ENCODE peak calls at places on chromosomes 2 and 18, in ten cellular contexts. G is stomach, N is A549, M is lower lobe of right lung, F is psoas muscle, B is ovary, T is HCT116, A is K562, P is fibroblast of lung, U is tibial artery. H is an unnamed sample.

GRCh38 chr2:233209117-233209977 is 42.1 kb upstream of the ATG16L1 start:
- DNase-seq in T (peak; percentile 16), A (peak; percentile 20), M (no peak), P (no peak), N (peak; percentile 34), B (no peak), U (no peak), F (no peak), G (no peak), H (no peak)

GRCh38 chr18:49907346-49907929 is 94.1 kb upstream of the ACAA2 start:
- DNase-seq in U (no peak), G (no peak), P (peak; percentile 29), M (no peak), F (no peak), T (no peak), B (no peak), A (no peak), N (no peak), H (no peak)

GRCh38 chr18:60070631-60071030 is 170.8 kb downstream of the PMAIP1 start:
- DNase-seq in F (no peak), P (no peak), A (no peak), B (no peak), G (no peak), M (no peak), T (no peak), U (no peak), N (no peak), H (no peak)

GRCh38 chr2:11925295-11925694 is 178.9 kb downstream of the LPIN1 start:
- DNase-seq in A (no peak), B (no peak), P (no peak), T (no peak), M (no peak), F (no peak), U (no peak), N (no peak), G (no peak), H (no peak)

GRCh38 chr2:46179037-46179621 is 118.1 kb upstream of the EPAS1 start:
- DNase-seq in U (peak; percentile 48), T (no peak), P (peak; percentile 97), B (peak; percentile 79), G (peak; percentile 33), F (peak; percentile 77), A (peak; percentile 15), N (peak; percentile 26), M (no peak), H (peak; percentile 87)

GRCh38 chr2:57906152-57906732 is 140.4 kb upstream of the VRK2 start:
- DNase-seq in N (peak; percentile 81), P (peak; percentile 72), M (no peak), F (no peak), B (no peak), T (no peak), A (peak; percentile 51), G (no peak), U (no peak), H (no peak)

GRCh38 chr2:180524458-180524857 is 455.9 kb upstream of the UBE2E3 start:
- DNase-seq in N (no peak), B (no peak), G (no peak), P (peak; percentile 27), A (no peak), U (no peak), T (no peak), M (no peak), F (no peak), H (no peak)

GRCh38 chr2:60463249-60463648 is 90.2 kb downstream of the BCL11A start:
- DNase-seq in P (peak; percentile 31), N (no peak), B (peak; percentile 49), G (no peak), U (no peak), F (no peak), T (no peak), M (no peak), A (no peak), H (no peak)

GRCh38 chr2:129318581-129319421 is 660.7 kb upstream of the RAB6C start:
- DNase-seq in A (no peak), P (no peak), U (no peak), F (no peak), M (no peak), G (no peak), N (peak; percentile 62), T (no peak), B (no peak), H (no peak)

GRCh38 chr2:129319422-129319717 is 660.1 kb upstream of the RAB6C start:
- DNase-seq in B (no peak), N (no peak), U (no peak), F (no peak), T (no peak), M (no peak), G (no peak), P (no peak), A (no peak), H (no peak)

GRCh38 chr2:129324349-129324748 is 655.1 kb upstream of the RAB6C start:
- DNase-seq in B (no peak), N (no peak), G (no peak), P (no peak), T (no peak), A (no peak), U (no peak), M (no peak), F (no peak), H (no peak)

DNA sequence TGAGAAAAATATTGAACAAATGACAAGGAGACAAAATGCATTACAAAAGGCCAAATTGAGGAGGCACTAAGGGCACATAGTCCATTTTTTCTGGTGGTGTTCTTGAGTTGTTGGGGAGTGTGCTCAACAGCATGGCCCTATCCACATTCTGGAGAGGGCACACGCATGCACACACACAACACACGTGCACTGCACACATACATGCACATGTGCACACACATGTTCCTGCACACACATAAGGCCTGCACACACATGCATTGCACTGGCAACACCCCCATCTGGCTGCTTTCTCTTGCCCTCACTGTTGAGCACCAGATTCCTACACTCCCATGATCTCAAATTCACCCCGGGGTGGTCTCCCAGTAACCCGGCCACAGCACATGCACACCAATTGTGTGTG is 659.2 kb upstream of the RAB6C start:
- DNase-seq in A (no peak), T (no peak), F (no peak), P (no peak), U (no peak), M (no peak), G (no peak), B (no peak), N (no peak), H (no peak)
- H3K9me3 ChIP-seq in A (no peaks in the 10 kb centered on the region), T (no peaks in the 10 kb centered on the region), F (no peaks in the 10 kb centered on the region), P (no peaks in the 10 kb centered on the region), U (no peaks in the 10 kb centered on the region), M (no peaks in the 10 kb centered on the region), G (no peaks in the 10 kb centered on the region), B (no peaks in the 10 kb centered on the region), N (no peaks in the 10 kb centered on the region), H (no peaks in the 10 kb centered on the region)

GRCh38 chr2:34910018-34910417 is 1310.9 kb upstream of the FAM98A start:
- DNase-seq in T (no peak), U (no peak), A (no peak), B (no peak), M (no peak), P (no peak), F (no peak), N (no peak), G (no peak), H (no peak)

GRCh38 chr2:34912084-34912483 is 1313.0 kb upstream of the FAM98A start:
- DNase-seq in F (no peak), N (no peak), U (no peak), P (no peak), T (no peak), A (no peak), M (no peak), B (no peak), G (no peak), H (no peak)

DNA sequence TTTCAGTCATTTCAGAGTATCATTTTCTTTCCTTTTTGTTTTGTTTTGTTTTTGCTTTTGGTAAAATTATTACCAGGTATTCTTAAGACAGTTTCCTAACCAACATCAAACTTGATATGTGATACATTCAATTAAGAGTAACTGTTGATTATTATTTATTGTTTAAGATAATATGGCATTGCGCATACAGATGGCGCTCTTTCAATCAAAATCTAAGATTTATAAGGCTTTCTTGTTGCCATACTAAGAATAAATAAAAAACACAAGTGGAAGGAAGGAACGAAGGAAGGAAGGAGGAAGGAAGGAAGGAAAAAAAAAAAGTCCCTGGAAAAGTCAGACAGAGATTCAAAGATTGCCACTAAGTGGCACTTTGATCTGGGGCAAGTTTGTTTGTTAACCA is 1308.7 kb upstream of the FAM98A start:
- DNase-seq in M (no peak), T (no peak), G (no peak), U (no peak), F (no peak), B (no peak), P (no peak), N (no peak), A (no peak), H (no peak)
- TF ChIP-seq CTCF in M (no peak), T (no peak), G (no peak), U (no peak), F (no peak), B (no peak), P (no peak), N (no peak), A (no peak), H (no peak)

DNA sequence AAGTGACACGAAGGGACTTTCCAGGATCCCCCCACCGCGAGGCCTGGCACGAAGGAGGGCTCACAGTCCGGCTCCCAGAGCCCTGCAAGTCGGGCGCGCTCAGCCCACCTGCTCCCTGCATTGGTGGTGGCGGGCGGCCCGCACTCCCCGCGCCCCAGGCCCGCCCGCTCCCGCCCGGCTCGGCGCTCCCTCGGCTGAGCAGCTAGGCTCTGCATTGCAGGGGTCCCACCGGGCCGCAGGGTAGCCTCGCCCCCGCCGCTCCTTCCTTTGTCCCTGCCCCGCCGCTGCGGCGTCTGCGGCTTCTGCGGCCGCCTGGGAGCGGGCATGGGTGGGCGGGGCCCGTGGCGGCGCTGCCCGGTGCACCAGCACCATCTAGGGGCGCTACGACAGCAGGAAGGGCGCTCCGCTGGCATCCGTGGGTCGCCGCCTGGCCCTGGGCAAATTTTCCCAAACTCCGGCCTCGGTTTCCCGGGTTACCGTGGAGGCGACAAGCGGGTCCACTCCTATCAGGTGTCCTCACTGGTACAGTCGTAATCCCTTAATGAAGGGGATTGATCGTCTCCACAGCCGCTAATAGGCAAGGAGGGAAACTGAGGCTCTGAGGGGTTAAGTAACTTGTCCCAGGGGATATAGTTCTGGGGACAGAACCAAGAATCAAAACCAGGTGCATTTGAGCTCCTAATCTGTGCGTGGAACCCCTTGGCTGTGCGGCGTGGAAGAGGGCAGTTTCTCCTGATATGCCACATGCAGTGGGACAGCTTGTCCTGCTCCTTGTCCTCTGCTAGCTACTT is 157.4 kb downstream of the CYRIA start:
- DNase-seq in B (peak; percentile 61), T (no peak), P (peak; percentile 2), U (no peak), F (peak; percentile 71), M (peak; percentile 57), N (peak; percentile 46), A (peak; percentile 45), G (peak; percentile 62), H (peak; percentile 78)
- H3K4me3 ChIP-seq in B (no peak overlapping the region), T (no peak overlapping the region), P (no peak overlapping the region), U (peak overlapping the region; percentile 43), F (peak overlapping the region; percentile 65), M (peak overlapping the region; percentile 46), N (peak overlapping the region; percentile 56), A (no peak overlapping the region), G (peak overlapping the region; percentile 54), H (peak overlapping the region; percentile 36)

GRCh38 chr18:73164430-73164829 is 296.6 kb upstream of the NETO1 start:
- DNase-seq in G (no peak), T (no peak), A (no peak), P (no peak), B (no peak), N (no peak), U (no peak), M (no peak), F (no peak), H (no peak)

GRCh38 chr18:73163236-73163635 is 295.4 kb upstream of the NETO1 start:
- DNase-seq in B (no peak), P (no peak), A (no peak), G (no peak), T (no peak), F (no peak), N (no peak), M (no peak), U (no peak), H (no peak)

DNA sequence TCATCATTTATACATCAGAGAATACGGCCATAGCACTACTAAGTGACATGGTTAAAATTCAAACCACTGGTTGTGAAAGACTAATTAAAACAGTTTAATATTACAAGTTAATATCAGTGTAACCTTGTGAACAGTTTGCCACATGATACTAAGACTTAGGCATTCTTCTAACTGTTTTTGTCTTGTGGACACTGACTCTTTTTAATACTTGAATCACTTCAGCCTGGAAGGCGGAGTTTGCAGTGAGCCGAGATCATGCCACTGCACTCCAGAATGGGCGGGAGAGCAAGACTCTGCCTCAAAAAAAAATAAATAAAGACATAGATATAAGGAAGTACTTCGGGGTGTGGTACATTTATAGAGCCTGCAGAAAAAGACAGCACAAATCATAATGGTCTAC is 300.4 kb upstream of the NETO1 start:
- DNase-seq in F (no peak), P (no peak), M (no peak), N (no peak), A (no peak), T (no peak), G (no peak), B (no peak), U (no peak), H (no peak)
- H3K9me3 ChIP-seq in F (no peaks in the 10 kb centered on the region), P (no peaks in the 10 kb centered on the region), M (peaks cover 7% of the 10 kb centered on the region), N (no peaks in the 10 kb centered on the region), A (no peaks in the 10 kb centered on the region), T (peaks cover 10% of the 10 kb centered on the region), G (peaks cover 14% of the 10 kb centered on the region), B (peaks cover 3% of the 10 kb centered on the region), U (no peaks in the 10 kb centered on the region), H (no peaks in the 10 kb centered on the region)